ENCODE peak calls at places on chromosomes 5 and 9, in four cellular contexts. Y is fibroblast of lung, V is mucosa of gallbladder, K is T47D. Z is an unnamed sample.

GRCh38 chr5:142403583-142403982 is 78.8 kb upstream of the SPRY4 start:
- DNase-seq in V (no peak), K (peak; percentile 37), Y (no peak), Z (no peak)

GRCh38 chr5:108238461-108238860 is 143.4 kb downstream of the FBXL17 start:
- DNase-seq in V (no peak), Y (no peak), K (no peak), Z (no peak)

GRCh38 chr5:16406630-16407029 is 59.0 kb downstream of the ZNF622 start:
- DNase-seq in K (no peak), Y (no peak), V (no peak), Z (no peak)

GRCh38 chr5:95401601-95402000 is 10.4 kb downstream of the FAM81B start:
- DNase-seq in K (no peak), Y (no peak), V (no peak), Z (no peak)

GRCh38 chr9:88429595-88430430 is 41.6 kb downstream of the SPIN1 start:
- DNase-seq in V (no peak), K (no peak), Y (peak; percentile 33), Z (no peak)

GRCh38 chr5:34898258-34898895 is 16.9 kb downstream of the RAD1 start:
- DNase-seq in Y (peak; percentile 64), K (peak; percentile 41), V (peak; percentile 66), Z (peak; percentile 55)

GRCh38 chr5:169742773-169743296 is 105.8 kb downstream of the DOCK2 start:
- DNase-seq in Y (peak; percentile 97), K (no peak), V (no peak), Z (no peak)

GRCh38 chr5:97554992-97555981 is 372.2 kb upstream of the RIOK2 start:
- DNase-seq in Y (peak; percentile 73), K (no peak), V (no peak), Z (no peak)

GRCh38 chr9:129344623-129345495 is 166.8 kb upstream of the IER5L start:
- DNase-seq in Y (no peak), V (no peak), K (no peak), Z (no peak)

GRCh38 chr5:39040875-39041274 is 33.3 kb downstream of the RICTOR start:
- DNase-seq in K (no peak), V (no peak), Y (no peak), Z (no peak)

GRCh38 chr9:5620494-5620893 is 8.4 kb upstream of the RIC1 start:
- DNase-seq in V (no peak), Y (no peak), K (no peak), Z (no peak)

GRCh38 chr5:14029185-14029584 is 84.7 kb upstream of the DNAH5 start:
- DNase-seq in Y (no peak), V (no peak), K (no peak), Z (no peak)

GRCh38 chr9:123267481-123268239 is 726 bp downstream of the STRBP start:
- DNase-seq in K (peak; percentile 43), Y (no peak), V (no peak), Z (no peak)

GRCh38 chr5:139422307-139422893 is 16.9 kb downstream of the DNAJC18 start:
- DNase-seq in K (peak; percentile 63), V (peak; percentile 74), Y (peak; percentile 61), Z (peak; percentile 55)

GRCh38 chr9:107660976-107661375 is 171.4 kb upstream of the KLF4 start:
- DNase-seq in Y (no peak), V (no peak), K (no peak), Z (no peak)

GRCh38 chr5:173198049-173198448 is 37.0 kb downstream of the NKX2-5 start:
- DNase-seq in Y (no peak), K (no peak), V (no peak), Z (no peak)

GRCh38 chr5:1255081-1255561 is 29.9 kb downstream of the SLC6A18 start:
- DNase-seq in K (no peak), Y (no peak), V (no peak), Z (peak; percentile 14)

GRCh38 chr9:36937346-36937745 is 96.7 kb downstream of the PAX5 start:
- DNase-seq in K (no peak), V (no peak), Y (no peak), Z (no peak)

GRCh38 chr9:3948826-3949578 is 350.9 kb downstream of the GLIS3 start:
- DNase-seq in K (no peak), Y (peak; percentile 90), V (no peak), Z (no peak)

GRCh38 chr5:65812648-65813047 is 90.6 kb downstream of the NLN start:
- DNase-seq in K (no peak), Y (no peak), V (peak; percentile 41), Z (no peak)

GRCh38 chr9:105278751-105279150 is 34.3 kb downstream of the SLC44A1 start:
- DNase-seq in V (no peak), Y (no peak), K (no peak), Z (no peak)

GRCh38 chr5:23269981-23270380 is 237.4 kb upstream of the PRDM9 start:
- DNase-seq in K (no peak), Y (no peak), V (no peak), Z (no peak)

GRCh38 chr5:89337-90286 is 2.4 kb upstream of the PLEKHG4B start:
- DNase-seq in Y (no peak), K (no peak), V (no peak), Z (no peak)

GRCh38 chr5:75734913-75735789 is 17.9 kb upstream of the POC5 start:
- DNase-seq in Y (peak; percentile 1), V (peak; percentile 31), K (peak; percentile 14), Z (no peak)

GRCh38 chr9:19049872-19050636 is 827 bp downstream of the RRAGA start:
- DNase-seq in Y (peak; percentile 63), V (no peak), K (no peak), Z (peak; percentile 29)

GRCh38 chr5:149826574-149826973 is 96.5 kb downstream of the PPARGC1B start:
- DNase-seq in V (no peak), K (no peak), Y (peak; percentile 33), Z (no peak)

GRCh38 chr9:135618866-135619598 is 20.3 kb downstream of the GLT6D1 start:
- DNase-seq in K (no peak), V (no peak), Y (no peak), Z (no peak)

GRCh38 chr5:172860520-172861443 is 26.7 kb downstream of the ERGIC1 start:
- DNase-seq in V (peak; percentile 83), K (no peak), Y (peak; percentile 61), Z (no peak)

GRCh38 chr9:38329980-38330379 is 62.5 kb upstream of the ALDH1B1 start:
- DNase-seq in K (no peak), V (no peak), Y (no peak), Z (no peak)

GRCh38 chr5:174413520-174414314 is 310.7 kb upstream of the MSX2 start:
- DNase-seq in Y (peak; percentile 97), K (no peak), V (no peak), Z (no peak)

GRCh38 chr9:91089405-91090131 is 272.1 kb downstream of the AUH start:
- DNase-seq in Y (peak; percentile 40), K (peak; percentile 11), V (peak; percentile 44), Z (no peak)

GRCh38 chr5:94689871-94690270 is 71.4 kb downstream of the SLF1 start:
- DNase-seq in V (no peak), Y (no peak), K (no peak), Z (no peak)

GRCh38 chr9:73079326-73079725 is 72.3 kb upstream of the ANXA1 start:
- DNase-seq in V (no peak), Y (peak; percentile 5), K (no peak), Z (no peak)

GRCh38 chr5:127849891-127850290 is 146.7 kb downstream of the CCDC192 start:
- DNase-seq in K (no peak), Y (no peak), V (no peak), Z (no peak)

GRCh38 chr5:172353271-172353807 is 69.8 kb upstream of the UBTD2 start:
- DNase-seq in V (no peak), K (no peak), Y (no peak), Z (no peak)

GRCh38 chr9:136122425-136123383 is 4.0 kb upstream of the TMEM250 start:
- DNase-seq in V (peak; percentile 68), Y (peak; percentile 17), K (peak; percentile 92), Z (peak; percentile 82)

GRCh38 chr9:137589441-137590122 is 730 bp downstream of the ZMYND19 start:
- DNase-seq in K (no peak), Y (peak; percentile 20), V (no peak), Z (peak; percentile 31)

GRCh38 chr9:91533382-91533781 is 109.8 kb upstream of the NFIL3 start:
- DNase-seq in Y (no peak), K (no peak), V (no peak), Z (no peak)

Z was measured in activated naive CD8-positive, alpha-beta T cell treated with anti-CD3 and anti-CD28 coated beads, Interleukin-2, amount 50 U/mL, for 24 hours.